ENCODE peak calls at places on chromosomes 2 and 18, in six cellular contexts. L, J, N, R, O and K are unnamed samples.

GRCh38 chr18:48227206-48227605 is 182.0 kb downstream of the ZBTB7C start:
- DNase-seq in L (no peak), J (no peak), N (no peak), R (no peak), O (peak), K (peak)

GRCh38 chr2:143901185-143901842 is 618.6 kb downstream of the ZEB2 start:
- DNase-seq in L (no peak), J (no peak), N (no peak), R (no peak), O (peak), K (no peak)

GRCh38 chr2:200042102-200042735 is 86.8 kb downstream of the MAIP1 start:
- DNase-seq in L (peak), J (no peak), N (no peak), R (no peak), O (peak), K (no peak)

GRCh38 chr2:128692895-128693519 is 374.3 kb upstream of the HS6ST1 start:
- DNase-seq in L (no peak), J (no peak), N (no peak), R (no peak), O (no peak), K (no peak)

GRCh38 chr2:151716721-151717120 is 17.6 kb downstream of the NEB start:
- DNase-seq in L (no peak), J (no peak), N (peak), R (no peak), O (peak), K (no peak)

GRCh38 chr2:55425449-55425848 is 5.8 kb upstream of the CCDC88A start:
- DNase-seq in L (no peak), J (no peak), N (no peak), R (no peak), O (peak), K (no peak)

GRCh38 chr2:102081600-102081999 is 60.9 kb upstream of the IL1R1 start:
- DNase-seq in L (no peak), J (no peak), N (no peak), R (no peak), O (no peak), K (no peak)

GRCh38 chr2:2889646-2890045 is 488.0 kb downstream of the EIPR1 start:
- DNase-seq in L (no peak), J (no peak), N (no peak), R (no peak), O (no peak), K (no peak)

GRCh38 chr2:223760838-223761502 is 76.4 kb downstream of the AP1S3 start:
- DNase-seq in L (no peak), J (peak), N (peak), R (no peak), O (peak), K (no peak)

GRCh38 chr2:202337133-202337532 is 39.0 kb upstream of the BMPR2 start:
- DNase-seq in L (no peak), J (no peak), N (no peak), R (peak), O (no peak), K (no peak)

GRCh38 chr2:198657520-198658121 is 800.1 kb downstream of the SATB2 start:
- DNase-seq in L (peak), J (no peak), N (peak), R (no peak), O (peak), K (peak)

GRCh38 chr2:176094307-176094706 is 1.8 kb downstream of the HOXD13 start:
- DNase-seq in L (no peak), J (no peak), N (no peak), R (no peak), O (no peak), K (no peak)

GRCh38 chr2:151277011-151277410 is 12.5 kb downstream of the NMI start:
- DNase-seq in L (no peak), J (no peak), N (no peak), R (no peak), O (peak), K (no peak)

GRCh38 chr18:57446322-57446721 is 11.1 kb downstream of the ONECUT2 start:
- DNase-seq in L (peak), J (no peak), N (peak), R (no peak), O (no peak), K (peak)